ENCODE peak calls at places on chromosomes 12 and 14, in seven cellular contexts. X is Kasumi-1; U is stimulated activated CD4-positive, alpha-beta T cell treated with anti-CD3 and anti-CD28 coated beads, Interleukin-4, amount 100 ng/mL, for 48 hours; F is fibroblast of mammary gland; W is choroid plexus epithelial cell; J is activated T-cell treated with anti-CD3 and anti-CD28 coated beads for 48 hours; R is dermis blood vessel endothelial cell. L is an unnamed sample.

GRCh38 chr12:62848418-62848817 is 86.5 kb downstream of the PPM1H start:
- DNase-seq in R (peak), W (peak), U (peak), F (peak), J (peak), X (no peak), L (no peak)

GRCh38 chr14:73467377-73467776 is 9.0 kb upstream of the NUMB start:
- DNase-seq in F (peak), X (no peak), U (peak), J (peak), W (peak), R (no peak), L (no peak)

GRCh38 chr12:6532927-6533652 is 1.2 kb upstream of the GAPDH start:
- DNase-seq in F (peak), X (peak), R (peak), U (peak), W (peak), J (peak), L (peak)

GRCh38 chr14:77009014-77009413 is 19.5 kb downstream of the IRF2BPL start:
- DNase-seq in R (no peak), J (no peak), X (no peak), U (no peak), W (no peak), F (no peak), L (no peak)

GRCh38 chr14:68104518-68104917 is 284.9 kb downstream of the RAD51B start:
- DNase-seq in W (peak), R (no peak), X (no peak), J (no peak), U (no peak), F (peak), L (no peak)

GRCh38 chr14:103545915-103546650 is 16.4 kb downstream of the BAG5 start:
- DNase-seq in X (no peak), F (no peak), R (no peak), J (no peak), W (no peak), U (no peak), L (peak)

GRCh38 chr14:76884853-76885276 is 58.7 kb downstream of the LRRC74A start:
- DNase-seq in U (no peak), R (peak), X (no peak), F (no peak), W (no peak), J (no peak), L (peak)

GRCh38 chr12:116537149-116537904 is 21.9 kb upstream of the MAP1LC3B2 start:
- DNase-seq in X (no peak), U (no peak), R (no peak), W (no peak), F (no peak), J (no peak), L (no peak)

GRCh38 chr12:2347844-2348476 is 295.2 kb downstream of the CACNA1C start:
- DNase-seq in W (no peak), F (no peak), U (no peak), J (no peak), R (no peak), X (no peak), L (peak)

GRCh38 chr12:1798734-1799067 is 21.7 kb upstream of the LRTM2 start:
- DNase-seq in F (no peak), X (no peak), R (no peak), W (no peak), U (no peak), J (no peak), L (no peak)

GRCh38 chr14:68938515-68939423 is 40.3 kb downstream of the ACTN1 start:
- DNase-seq in X (no peak), J (no peak), R (peak), W (peak), U (no peak), F (no peak), L (no peak)

GRCh38 chr14:34018564-34019244 is 67.8 kb upstream of the EGLN3 start:
- DNase-seq in F (peak), X (no peak), J (no peak), W (peak), R (no peak), U (no peak), L (peak)

GRCh38 chr12:95074766-95075165 is 1.3 kb upstream of the NR2C1 start:
- DNase-seq in W (peak), X (no peak), J (no peak), F (no peak), U (no peak), R (no peak), L (no peak)

GRCh38 chr12:75833268-75833667 is 198.3 kb downstream of the PHLDA1 start:
- DNase-seq in F (no peak), U (no peak), W (no peak), R (no peak), X (no peak), J (no peak), L (no peak)

GRCh38 chr12:71158361-71158882 is 623 bp upstream of the TSPAN8 start:
- DNase-seq in U (no peak), W (no peak), F (no peak), J (no peak), X (no peak), R (no peak), L (no peak)

GRCh38 chr12:62799126-62799736 is 135.7 kb downstream of the PPM1H start:
- DNase-seq in U (peak), J (peak), W (peak), F (peak), X (peak), R (peak), L (peak)

GRCh38 chr12:18246057-18246456 is 15.3 kb upstream of the PIK3C2G start:
- DNase-seq in R (no peak), J (no peak), X (peak), F (no peak), U (no peak), W (no peak), L (no peak)

GRCh38 chr14:101719045-101719645 is 42.4 kb upstream of the PPP2R5C start:
- DNase-seq in U (no peak), W (no peak), R (no peak), J (no peak), F (no peak), X (no peak), L (no peak)

GRCh38 chr12:122880155-122880605 is 15.7 kb downstream of the VPS37B start:
- DNase-seq in X (no peak), F (no peak), R (no peak), U (no peak), J (no peak), W (peak), L (no peak)

GRCh38 chr12:26906704-26907103 is 31.1 kb downstream of the INTS13 start:
- DNase-seq in X (peak), U (no peak), J (no peak), W (no peak), F (no peak), R (no peak), L (no peak)

GRCh38 chr12:58364389-58365086 is 423.2 kb downstream of the ATP23 start:
- DNase-seq in W (peak), F (peak), X (no peak), U (no peak), J (no peak), R (no peak), L (no peak)

GRCh38 chr12:75725505-75726120 is 214.2 kb upstream of the KRR1 start:
- DNase-seq in F (peak), J (no peak), W (peak), X (no peak), R (peak), U (no peak), L (no peak)

GRCh38 chr12:128240745-128241144 is 26.2 kb upstream of the TMEM132C start:
- DNase-seq in X (no peak), W (no peak), F (no peak), J (no peak), U (no peak), R (no peak), L (no peak)

GRCh38 chr14:83473846-83474245 is 1940.2 kb upstream of the SEL1L start:
- DNase-seq in U (no peak), F (no peak), R (peak), W (peak), X (no peak), J (no peak), L (no peak)

GRCh38 chr12:75850751-75851462 is 180.7 kb downstream of the PHLDA1 start:
- DNase-seq in R (no peak), U (no peak), F (peak), W (peak), X (no peak), J (no peak), L (no peak)